ENCODE peak calls at places on chromosome 5, in five cellular contexts. Y, T, P, K and U are unnamed samples.

GRCh38 chr5:98179791-98180755 is 593.4 kb upstream of the RGMB start:
- DNase-seq in Y (no peak), T (peak), P (no peak), K (no peak), U (no peak)

GRCh38 chr5:3954633-3955032 is 359.0 kb downstream of the IRX1 start:
- DNase-seq in Y (no peak), T (no peak), P (no peak), K (no peak), U (no peak)

GRCh38 chr5:71982717-71983395 is 124.4 kb upstream of the MAP1B start:
- DNase-seq in Y (no peak), T (no peak), P (no peak), K (no peak), U (no peak)

GRCh38 chr5:59789894-59790293 is 103.6 kb downstream of the PDE4D start:
- DNase-seq in Y (no peak), T (no peak), P (no peak), K (no peak), U (no peak)

GRCh38 chr5:118611332-118611945 is 376.9 kb downstream of the DTWD2 start:
- DNase-seq in Y (peak), T (peak), P (peak), K (no peak), U (no peak)

GRCh38 chr5:99105216-99105615 is 176.4 kb upstream of the CHD1 start:
- DNase-seq in Y (no peak), T (no peak), P (no peak), K (no peak), U (no peak)

GRCh38 chr5:97529354-97529753 is 346.3 kb upstream of the RIOK2 start:
- DNase-seq in Y (no peak), T (no peak), P (no peak), K (no peak), U (no peak)

GRCh38 chr5:95728494-95729114 is 2.5 kb upstream of the RHOBTB3 start:
- DNase-seq in Y (no peak), T (no peak), P (no peak), K (no peak), U (no peak)

GRCh38 chr5:73444499-73445432 is 3.8 kb downstream of the FOXD1 start:
- DNase-seq in Y (no peak), T (no peak), P (no peak), K (no peak), U (no peak)

GRCh38 chr5:75337366-75338021 is 474 bp downstream of the HMGCR start:
- DNase-seq in Y (peak), T (peak), P (no peak), K (peak), U (peak)

GRCh38 chr5:73883646-73884045 is 257.6 kb downstream of the ARHGEF28 start:
- DNase-seq in Y (no peak), T (peak), P (no peak), K (no peak), U (no peak)

GRCh38 chr5:77168187-77168883 is 42.1 kb upstream of the PDE8B start:
- DNase-seq in Y (peak), T (no peak), P (no peak), K (no peak), U (no peak)

DNA sequence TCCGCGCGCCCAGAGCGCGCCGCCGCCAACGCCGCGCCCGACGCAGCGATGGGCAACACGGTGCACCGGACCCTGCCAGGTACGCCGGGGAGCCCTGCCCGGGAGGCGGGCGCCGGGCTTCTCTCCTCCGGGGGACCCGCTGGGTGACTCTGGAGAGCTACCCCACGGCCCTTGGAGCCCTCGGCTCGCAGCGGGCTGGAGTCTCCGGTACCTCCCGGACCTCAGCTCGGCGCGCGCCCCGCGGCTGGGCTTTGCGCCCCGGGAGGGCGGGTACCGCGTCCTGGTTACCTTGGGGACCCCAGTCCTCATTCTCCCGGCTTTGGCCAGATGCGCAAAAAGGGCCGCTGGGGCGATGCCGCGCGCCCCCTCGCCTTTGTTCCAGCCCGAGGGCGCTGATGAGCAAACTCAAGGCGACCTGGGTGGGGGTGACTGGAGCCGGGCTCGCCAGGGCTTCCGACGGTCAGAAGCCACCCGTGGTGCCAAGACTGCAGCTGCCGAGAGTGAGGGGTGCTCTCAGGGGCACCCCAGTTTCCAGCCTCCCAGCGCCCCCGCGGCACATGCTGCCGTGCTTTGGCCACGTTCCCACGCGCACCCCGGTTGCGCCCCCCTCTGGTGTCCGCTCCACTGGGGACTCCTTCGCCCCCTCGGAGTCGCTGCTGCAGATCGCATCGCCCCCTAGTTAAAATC is 439 bp downstream of the NEURL1B start:
- DNase-seq in Y (no peak), T (peak), P (no peak), K (peak), U (no peak)
- TF ChIP-seq CTCF in Y (peak), T (peak), P (no peak), K (peak), U (no peak)

GRCh38 chr5:115366223-115366622 is 69.8 kb upstream of the CCDC112 start:
- DNase-seq in Y (no peak), T (peak), P (no peak), K (no peak), U (no peak)
- TF ChIP-seq CTCF in Y (no peak), T (no peak), P (no peak), K (no peak), U (no peak)

GRCh38 chr5:35600591-35600990 is 17.1 kb upstream of the SPEF2 start:
- DNase-seq in Y (no peak), T (no peak), P (no peak), K (no peak), U (no peak)

GRCh38 chr5:35593338-35593737 is 24.3 kb upstream of the SPEF2 start:
- DNase-seq in Y (no peak), T (no peak), P (no peak), K (no peak), U (no peak)

DNA sequence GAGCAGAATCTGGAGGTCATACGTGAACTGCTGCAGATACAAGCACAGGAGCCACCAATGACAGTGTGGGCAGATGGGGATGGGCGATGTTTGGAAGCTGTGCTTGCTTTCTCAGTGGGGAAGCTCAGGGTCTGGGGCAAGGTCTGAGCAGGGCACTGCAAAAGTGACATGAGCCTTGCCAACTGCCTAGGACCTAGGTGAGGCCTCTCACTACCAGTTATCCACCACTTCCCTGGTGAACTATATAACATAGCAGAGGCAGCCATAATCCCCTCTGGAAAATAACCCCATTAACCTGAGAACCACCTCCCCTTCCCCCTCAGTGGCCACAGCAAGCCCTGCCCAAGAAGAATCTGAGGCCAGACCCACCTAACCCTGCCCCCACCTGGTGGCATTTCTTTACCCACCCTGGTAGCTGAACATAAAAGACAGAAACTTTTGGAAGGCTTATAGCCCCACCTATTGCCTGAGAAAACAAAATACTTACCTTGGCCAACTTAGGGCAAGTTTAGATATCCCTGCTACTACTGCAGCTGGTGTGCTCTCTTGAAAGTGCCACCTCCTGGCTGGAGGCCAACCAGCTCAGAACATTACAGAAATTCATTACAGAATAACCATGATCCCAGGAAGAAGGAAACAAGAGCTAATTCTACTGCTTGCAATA is 18.8 kb upstream of the SPEF2 start:
- DNase-seq in Y (peak), T (peak), P (no peak), K (no peak), U (no peak)
- TF ChIP-seq CTCF in Y (no peak), T (peak), P (no peak), K (no peak), U (no peak)

GRCh38 chr5:11289733-11290132 is 528.7 kb upstream of the DAP start:
- DNase-seq in Y (no peak), T (no peak), P (no peak), K (no peak), U (no peak)
- TF ChIP-seq CTCF in Y (no peak), T (no peak), P (no peak), K (no peak), U (no peak)

DNA sequence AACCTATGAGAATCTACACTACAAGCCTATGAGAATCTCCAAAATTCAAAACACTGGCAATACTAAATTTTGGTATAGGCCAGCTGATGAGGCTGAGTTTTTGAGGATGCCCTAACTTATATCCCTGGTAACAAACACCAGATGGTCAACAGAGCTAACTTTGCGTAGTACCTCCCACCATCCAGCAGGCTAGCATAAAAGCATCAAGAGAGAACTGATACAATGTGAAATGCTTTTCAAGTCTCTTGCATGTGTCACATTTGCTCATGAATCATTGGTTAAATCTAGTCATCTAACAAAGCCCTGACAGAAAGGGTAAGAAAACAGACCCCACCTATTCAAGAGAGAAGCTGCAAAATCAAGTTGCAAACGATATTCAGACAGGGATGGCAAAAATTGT is 1609.7 kb upstream of the CDH9 start:
- DNase-seq in Y (no peak), T (no peak), P (no peak), K (no peak), U (no peak)
- TF ChIP-seq CTCF in Y (no peak), T (no peak), P (no peak), K (peak), U (no peak)

DNA sequence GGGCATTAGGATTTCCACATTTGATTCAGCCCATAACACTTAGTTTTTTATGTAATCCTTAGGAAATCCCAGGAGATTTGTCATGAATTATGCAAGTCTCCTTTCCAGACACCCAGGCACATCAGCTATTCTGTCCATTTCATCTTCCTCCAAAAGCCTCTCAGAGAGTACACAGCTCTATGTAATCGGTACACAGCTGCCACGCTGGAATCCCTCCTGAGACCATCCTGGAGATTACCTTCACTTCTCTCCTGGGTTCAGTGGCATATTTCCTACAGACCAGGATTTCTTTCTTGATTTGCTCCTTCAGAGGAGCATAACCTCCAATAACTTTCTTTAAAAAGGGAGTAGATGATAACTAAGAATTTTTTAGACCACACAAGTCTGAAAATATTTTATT is 2309.7 kb upstream of the WWC1 start:
- DNase-seq in Y (no peak), T (no peak), P (no peak), K (no peak), U (no peak)
- TF ChIP-seq CTCF in Y (no peak), T (no peak), P (no peak), K (no peak), U (no peak)

GRCh38 chr5:127907907-127908306 is 175.7 kb upstream of the SLC12A2 start:
- DNase-seq in Y (no peak), T (no peak), P (no peak), K (no peak), U (no peak)
- TF ChIP-seq CTCF in Y (no peak), T (no peak), P (no peak), K (no peak), U (no peak)